ENCODE peak calls at places on chromosomes 3 and 15, in four cellular contexts. T is K562, K is HepG2, E is A549. J is an unnamed sample.

GRCh38 chr3:10320320-10320677 is 613 bp downstream of the SEC13 start:
- DNase-seq in T (no peak), K (no peak), E (no peak), J (no peak)

GRCh38 chr3:67832807-67833206 is 178.4 kb upstream of the SUCLG2 start:
- DNase-seq in E (no peak), K (no peak), T (no peak), J (no peak)

GRCh38 chr15:29921130-29921601 is 98.9 kb upstream of the TJP1 start:
- DNase-seq in T (no peak), E (peak; percentile 68), K (peak; percentile 18), J (no peak)

GRCh38 chr3:71025516-71025915 is 558.0 kb downstream of the FOXP1 start:
- DNase-seq in E (no peak), T (no peak), K (no peak), J (no peak)

GRCh38 chr3:180882115-180882514 is 30.4 kb upstream of the FXR1 start:
- DNase-seq in T (no peak), K (no peak), E (no peak), J (no peak)

GRCh38 chr15:101425787-101426365 is 63.6 kb downstream of the PCSK6 start:
- DNase-seq in E (no peak), K (no peak), T (no peak), J (peak; percentile 59)

GRCh38 chr3:37475435-37475834 is 301.1 kb upstream of the LRRFIP2 start:
- DNase-seq in E (no peak), K (no peak), T (no peak), J (no peak)

GRCh38 chr3:30292192-30292893 is 314.1 kb upstream of the TGFBR2 start:
- DNase-seq in K (peak; percentile 65), T (no peak), E (no peak), J (no peak)

GRCh38 chr3:73542127-73542526 is 82.6 kb downstream of the PDZRN3 start:
- DNase-seq in T (no peak), E (no peak), K (no peak), J (no peak)

GRCh38 chr3:126508539-126508938 is 9.0 kb downstream of the UROC1 start:
- DNase-seq in T (no peak), K (no peak), E (no peak), J (no peak)

GRCh38 chr15:96181873-96182301 is 148.6 kb upstream of the NR2F2 start:
- DNase-seq in T (no peak), K (no peak), E (no peak), J (no peak)

GRCh38 chr3:184335661-184336483 is 1.5 kb upstream of the FAM131A start:
- DNase-seq in E (peak; percentile 50), K (peak; percentile 54), T (peak; percentile 91), J (peak; percentile 64)

GRCh38 chr15:80594091-80594889 is 100.8 kb upstream of the ABHD17C start:
- DNase-seq in T (no peak), K (no peak), E (no peak), J (no peak)

GRCh38 chr15:64865998-64866520 is 24.3 kb downstream of the PLEKHO2 start:
- DNase-seq in T (no peak), E (no peak), K (no peak), J (peak; percentile 79)
- TF ChIP-seq RNF2 in T (no peak), E (no peak), K (no peak), J (no peak)

DNA sequence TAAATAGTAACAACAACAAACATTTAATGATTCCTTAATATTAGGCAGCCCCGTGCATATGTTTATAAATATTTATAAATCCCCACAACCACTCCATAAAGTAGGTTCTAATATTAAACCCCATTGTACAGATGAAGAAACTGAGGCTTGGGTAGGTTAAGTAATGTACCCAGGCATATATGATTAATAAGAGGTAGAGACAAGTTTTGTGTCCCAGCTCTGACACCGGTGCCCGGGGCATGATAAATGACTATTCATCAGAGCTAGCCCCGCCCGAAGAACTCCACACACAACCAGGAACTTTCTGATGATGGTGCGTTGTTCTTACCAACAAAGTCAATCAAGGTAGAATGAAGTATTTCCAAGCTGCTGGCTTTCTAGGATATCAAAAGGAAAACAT is 19.4 kb downstream of the CDCP1 start:
- DNase-seq in K (no peak), T (no peak), E (no peak), J (no peak)
- TF ChIP-seq RNF2 in K (no peak), T (no peak), E (no peak), J (no peak)

GRCh38 chr15:35305906-35306305 is 220.8 kb upstream of the NANOGP8 start:
- DNase-seq in T (peak; percentile 31), K (no peak), E (no peak), J (no peak)
- TF ChIP-seq RNF2 in T (no peak), K (no peak), E (no peak), J (no peak)

GRCh38 chr15:87731630-87732029 is 524.9 kb downstream of the NTRK3 start:
- DNase-seq in K (no peak), E (no peak), T (peak; percentile 57), J (no peak)

GRCh38 chr15:87734571-87735373 is 521.8 kb downstream of the NTRK3 start:
- DNase-seq in E (no peak), K (no peak), T (no peak), J (no peak)

GRCh38 chr15:87733522-87733921 is 523.0 kb downstream of the NTRK3 start:
- DNase-seq in K (no peak), E (no peak), T (no peak), J (no peak)

GRCh38 chr15:87733977-87734376 is 522.6 kb downstream of the NTRK3 start:
- DNase-seq in E (no peak), T (no peak), K (no peak), J (no peak)

GRCh38 chr15:87733005-87733404 is 523.5 kb downstream of the NTRK3 start:
- DNase-seq in E (no peak), T (no peak), K (no peak), J (no peak)
- TF ChIP-seq RNF2 in E (no peak), T (no peak), K (no peak), J (no peak)

DNA sequence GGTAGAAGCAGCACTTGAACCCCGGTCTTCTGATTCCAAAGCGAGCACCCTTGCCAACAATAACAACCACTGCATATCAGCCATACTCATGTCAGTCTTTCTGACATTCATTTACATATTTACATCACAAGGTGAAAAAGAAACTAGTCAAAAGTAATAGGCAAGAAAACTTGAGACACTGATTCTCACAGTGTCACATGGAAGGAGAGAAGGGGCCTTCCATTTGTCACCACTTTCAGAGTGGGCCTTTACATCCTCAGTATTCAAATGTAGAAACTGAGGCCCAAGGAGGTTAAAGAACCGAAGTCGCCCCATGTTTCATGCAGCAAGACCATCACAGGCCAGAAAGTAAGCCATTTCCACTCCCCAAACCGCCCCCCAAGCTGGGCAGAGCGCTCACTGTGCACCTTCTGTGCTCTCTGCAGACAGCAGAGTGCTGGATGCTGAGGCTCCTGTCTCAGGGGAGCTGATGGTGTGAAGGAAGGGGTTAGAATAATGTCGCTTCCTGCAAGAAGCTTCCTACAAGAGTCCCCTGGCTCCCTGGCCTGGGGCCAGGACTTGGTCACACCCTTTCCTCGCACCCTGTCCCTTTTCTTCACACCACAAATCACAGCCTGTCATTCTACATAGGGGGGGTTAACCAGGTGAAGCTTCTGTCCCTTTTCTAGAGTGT is 260.1 kb downstream of the UACA start:
- DNase-seq in E (no peak), T (no peak), K (no peak), J (no peak)
- TF ChIP-seq RNF2 in E (no peak), T (no peak), K (no peak), J (no peak)

DNA sequence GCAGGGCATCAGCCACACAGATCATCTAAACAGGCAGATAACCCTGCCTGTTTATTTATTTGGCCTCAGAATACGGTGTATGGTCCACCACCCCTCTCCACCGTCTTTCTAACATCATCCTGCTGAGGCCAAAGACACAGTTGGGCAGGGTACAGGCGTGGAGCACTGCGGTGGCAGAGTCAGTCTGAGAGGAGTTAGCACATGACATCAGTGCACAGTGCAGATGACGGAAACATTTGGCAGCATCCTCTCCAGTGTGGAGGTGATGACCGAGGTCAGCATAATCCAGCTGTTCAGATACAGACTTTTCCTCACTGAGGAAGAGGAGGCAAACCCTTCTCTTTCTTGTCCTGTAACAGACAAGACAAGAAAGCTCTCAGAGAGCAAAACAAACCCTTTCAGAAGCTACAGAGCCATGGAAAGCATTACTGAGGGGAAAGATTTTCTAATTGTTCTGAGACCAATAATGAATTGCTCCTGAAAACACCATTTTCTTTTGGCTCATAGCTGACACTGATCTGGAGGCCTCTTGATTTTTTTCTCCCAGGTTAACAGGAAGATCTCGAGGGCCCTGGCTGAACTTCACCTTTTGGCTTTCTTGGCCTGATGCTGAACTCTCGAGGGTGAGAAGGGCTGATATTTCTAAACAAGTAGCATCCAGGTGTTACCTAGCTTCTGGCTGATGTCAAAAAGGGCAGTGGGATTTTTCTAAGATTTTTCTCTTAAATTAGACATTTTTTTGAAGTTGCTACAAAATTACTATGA is 20.1 kb upstream of the NFKBIZ start:
- DNase-seq in E (no peak), T (no peak), K (no peak), J (no peak)
- TF ChIP-seq RNF2 in E (no peak), T (no peak), K (no peak), J (no peak)

GRCh38 chr3:48411606-48412374 is 18.1 kb downstream of the PLXNB1 start:
- DNase-seq in K (no peak), E (no peak), T (no peak), J (no peak)
- TF ChIP-seq RNF2 in K (no peak), E (no peak), T (no peak), J (no peak)

GRCh38 chr3:65548848-65549625 is 489.7 kb downstream of the MAGI1 start:
- DNase-seq in E (no peak), T (no peak), K (peak; percentile 9), J (peak; percentile 74)
- TF ChIP-seq RNF2 in E (no peak), T (no peak), K (no peak), J (no peak)

DNA sequence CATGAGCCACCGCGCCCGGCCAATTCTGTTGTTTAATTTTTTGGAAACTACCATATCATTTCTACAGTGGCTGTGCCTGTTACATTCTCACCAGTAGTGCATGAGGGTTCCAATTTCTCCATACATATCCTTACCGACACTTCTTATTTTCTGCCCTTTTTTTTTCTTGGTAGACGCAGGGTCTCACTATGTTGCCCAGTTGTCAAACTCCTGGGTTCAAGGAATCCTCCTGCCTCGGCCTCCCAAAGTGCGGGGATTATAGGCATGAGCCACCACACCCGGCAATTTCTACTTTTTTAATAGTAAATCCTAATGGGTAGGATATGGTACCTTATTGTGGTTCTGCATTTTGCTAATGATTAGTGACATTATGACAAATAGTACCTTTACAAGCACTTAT is 9.6 kb downstream of the AMIGO3 start:
- DNase-seq in T (no peak), E (no peak), K (no peak), J (no peak)
- TF ChIP-seq RNF2 in T (no peak), E (no peak), K (no peak), J (no peak)

GRCh38 chr15:32033186-32033890 is 3.0 kb downstream of the CHRNA7 start:
- DNase-seq in T (no peak), K (no peak), E (no peak), J (no peak)

GRCh38 chr15:32030795-32031194 is 480 bp downstream of the CHRNA7 start:
- DNase-seq in T (no peak), E (no peak), K (no peak), J (no peak)

GRCh38 chr15:32028921-32029320 is 1.4 kb upstream of the CHRNA7 start:
- DNase-seq in E (no peak), T (no peak), K (no peak), J (peak; percentile 64)

GRCh38 chr15:32029862-32030781 is at the start of gene CHRNA7:
- DNase-seq in T (peak; percentile 55), K (peak; percentile 12), E (peak; percentile 64), J (no peak)

DNA sequence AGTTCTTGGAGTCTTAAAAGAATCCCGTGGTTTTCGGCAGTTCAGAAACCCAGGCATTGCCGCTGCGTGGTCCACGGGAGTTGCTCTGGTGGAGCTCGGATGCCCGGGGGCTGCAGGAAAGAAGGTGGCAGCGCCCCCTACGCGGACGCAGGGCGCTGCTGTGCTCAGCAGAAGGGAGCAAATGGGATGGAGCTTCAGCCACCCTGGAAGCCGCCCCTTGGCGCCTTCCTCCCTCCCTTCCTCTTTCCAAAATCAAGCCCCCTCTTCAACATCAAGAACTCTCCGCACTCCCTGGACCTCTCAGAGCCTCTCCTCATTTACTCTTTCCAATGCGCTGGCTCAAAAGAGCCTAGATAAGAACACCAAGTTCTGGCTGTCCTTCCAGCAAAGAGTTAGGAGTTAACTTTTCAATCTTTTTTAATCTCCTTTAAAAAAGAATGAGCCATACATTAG is 880 bp upstream of the CHRNA7 start:
- DNase-seq in T (no peak), K (no peak), E (peak; percentile 31), J (peak; percentile 63)
- TF ChIP-seq RNF2 in T (no peak), K (no peak), E (no peak), J (no peak)